ENCODE peak calls at places on chromosomes 16 and 17, in seven cellular contexts. O is GM23248, I is hepatocyte, W is PC-3, R is SK-N-SH, Z is OCI-LY7, U is HCT116. L is an unnamed sample.

GRCh38 chr17:2427910-2428309 is 27.1 kb upstream of the MNT start:
- DNase-seq in O (no peak), I (no peak), W (no peak), R (no peak), Z (no peak), U (no peak), L (no peak)

GRCh38 chr16:83538707-83539106 is 269.1 kb upstream of the HSBP1 start:
- DNase-seq in O (no peak), I (no peak), W (no peak), R (no peak), Z (no peak), U (no peak), L (no peak)

GRCh38 chr16:17379121-17379571 is 91.6 kb downstream of the XYLT1 start:
- DNase-seq in O (peak; percentile 70), I (peak; percentile 28), W (no peak), R (peak; percentile 52), Z (no peak), U (no peak), L (no peak)

GRCh38 chr17:28493467-28493866 is 12.7 kb upstream of the FOXN1 start:
- DNase-seq in O (peak; percentile 63), I (no peak), W (no peak), R (no peak), Z (no peak), U (no peak), L (no peak)

GRCh38 chr16:65406076-65406475 is 284.2 kb upstream of the CDH11 start:
- DNase-seq in O (no peak), I (no peak), W (no peak), R (peak; percentile 7), Z (no peak), U (no peak), L (no peak)

GRCh38 chr16:75764154-75764768 is 38.0 kb upstream of the CPHXL start:
- DNase-seq in O (peak; percentile 79), I (peak; percentile 79), W (peak; percentile 64), R (peak; percentile 74), Z (peak; percentile 88), U (peak; percentile 60), L (peak; percentile 41)

GRCh38 chr17:68658999-68659780 is 58.0 kb upstream of the FAM20A start:
- DNase-seq in O (no peak), I (no peak), W (no peak), R (no peak), Z (no peak), U (no peak), L (no peak)

GRCh38 chr17:32927724-32928526 is at the start of gene TMEM98:
- DNase-seq in O (peak; percentile 73), I (peak; percentile 82), W (peak; percentile 9), R (peak; percentile 89), Z (no peak), U (no peak), L (no peak)

GRCh38 chr17:68461122-68461539 is 3.8 kb upstream of the WIPI1 start:
- DNase-seq in O (no peak), I (no peak), W (no peak), R (no peak), Z (peak; percentile 85), U (no peak), L (no peak)

GRCh38 chr16:75555213-75555706 is 792 bp downstream of the TMEM231 start:
- DNase-seq in O (peak; percentile 95), I (peak; percentile 87), W (peak; percentile 88), R (peak; percentile 90), Z (peak; percentile 69), U (peak; percentile 86), L (peak; percentile 83)

GRCh38 chr17:1793447-1793806 is 31.6 kb downstream of the SERPINF1 start:
- DNase-seq in O (peak; percentile 25), I (no peak), W (no peak), R (no peak), Z (no peak), U (no peak), L (no peak)

GRCh38 chr16:34078697-34079096 is 619.3 kb downstream of the TP53TG3F start:
- DNase-seq in O (no peak), I (no peak), W (no peak), R (no peak), Z (no peak), U (no peak), L (no peak)
- H3K9me3 ChIP-seq in O (peaks cover 8% of the 10 kb centered on the region), I (peaks cover 11% of the 10 kb centered on the region), W (peaks cover 46% of the 10 kb centered on the region), R (peaks cover 9% of the 10 kb centered on the region), Z (peaks cover 54% of the 10 kb centered on the region), U (peaks cover 70% of the 10 kb centered on the region), L (peaks cover 81% of the 10 kb centered on the region)

GRCh38 chr16:27689711-27690110 is 139.8 kb downstream of the KATNIP start:
- DNase-seq in O (peak; percentile 21), I (no peak), W (no peak), R (no peak), Z (no peak), U (no peak), L (no peak)
- H3K4me3 ChIP-seq in O (no peak overlapping the region), I (no peak overlapping the region), W (no peak overlapping the region), R (no peak overlapping the region), Z (no peak overlapping the region), U (no peak overlapping the region), L (no peak overlapping the region)

GRCh38 chr16:20624205-20624604 is 48.0 kb upstream of the ACSM2B start:
- DNase-seq in O (no peak), I (no peak), W (no peak), R (no peak), Z (no peak), U (no peak), L (no peak)

GRCh38 chr16:20622498-20622870 is 46.3 kb upstream of the ACSM2B start:
- DNase-seq in O (no peak), I (no peak), W (no peak), R (no peak), Z (no peak), U (no peak), L (no peak)

GRCh38 chr16:20626971-20627370 is 50.8 kb upstream of the ACSM2B start:
- DNase-seq in O (no peak), I (no peak), W (no peak), R (no peak), Z (no peak), U (no peak), L (no peak)

GRCh38 chr16:20628213-20628612 is 52.0 kb upstream of the ACSM2B start:
- DNase-seq in O (no peak), I (no peak), W (no peak), R (no peak), Z (no peak), U (no peak), L (no peak)

DNA sequence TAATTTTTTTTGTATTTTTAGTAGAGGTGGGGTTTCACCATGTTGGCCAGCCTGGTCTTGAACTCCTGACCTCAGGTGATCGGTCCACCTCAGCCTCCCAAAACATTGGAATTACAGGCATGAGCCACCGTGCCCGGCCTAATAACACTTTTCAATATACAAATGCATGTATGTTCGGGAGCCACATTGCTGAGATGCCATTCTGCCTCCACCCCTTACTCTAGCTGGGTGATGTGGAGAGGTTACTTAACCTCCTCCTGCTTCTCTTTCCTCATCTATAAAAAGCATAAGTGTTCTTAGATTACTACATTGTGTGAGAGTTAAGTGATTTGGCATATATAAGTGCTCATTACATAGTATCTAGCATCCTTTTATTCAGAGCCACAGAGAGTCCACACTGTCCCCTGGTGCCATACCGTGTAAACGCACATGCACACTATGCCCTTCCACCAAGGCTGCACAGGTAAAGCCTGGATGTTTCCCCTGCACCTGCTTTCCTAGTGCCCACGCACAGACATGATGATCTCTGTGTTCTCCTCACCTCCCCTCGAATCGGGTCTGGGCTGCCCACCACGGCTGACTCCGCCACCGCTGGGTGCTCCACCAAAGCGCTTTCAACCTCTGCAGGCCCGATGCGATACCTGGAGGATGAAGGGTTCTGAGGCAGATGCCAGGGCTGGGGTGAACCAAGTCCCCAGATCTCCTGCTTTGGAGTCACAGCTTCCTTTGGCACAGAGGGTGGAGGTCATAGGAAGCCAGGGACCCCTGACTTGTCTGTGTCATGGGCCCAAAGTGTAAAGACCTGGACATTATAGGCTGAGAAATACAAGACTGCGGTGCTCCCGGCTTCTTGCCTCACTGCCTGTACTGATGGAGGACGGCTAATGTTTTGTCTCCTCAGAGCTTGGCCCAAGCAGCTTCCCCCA is 49.0 kb upstream of the ACSM2B start:
- DNase-seq in O (no peak), I (no peak), W (no peak), R (no peak), Z (no peak), U (no peak), L (no peak)
- H3K9me2 ChIP-seq in O (no peaks in the 10 kb centered on the region), I (no peaks in the 10 kb centered on the region), W (no peaks in the 10 kb centered on the region), R (no peaks in the 10 kb centered on the region), Z (no peaks in the 10 kb centered on the region), U (no peaks in the 10 kb centered on the region), L (no peaks in the 10 kb centered on the region)

GRCh38 chr17:72117470-72117747 is 3.4 kb upstream of the SOX9 start:
- DNase-seq in O (no peak), I (no peak), W (no peak), R (no peak), Z (no peak), U (no peak), L (no peak)

GRCh38 chr17:72116692-72117469 is 3.9 kb upstream of the SOX9 start:
- DNase-seq in O (no peak), I (peak; percentile 39), W (no peak), R (no peak), Z (no peak), U (no peak), L (no peak)

GRCh38 chr17:72119280-72119962 is 1.4 kb upstream of the SOX9 start:
- DNase-seq in O (no peak), I (no peak), W (no peak), R (no peak), Z (no peak), U (no peak), L (no peak)

GRCh38 chr17:72118588-72119279 is 2.1 kb upstream of the SOX9 start:
- DNase-seq in O (peak; percentile 85), I (peak; percentile 88), W (peak; percentile 88), R (peak; percentile 83), Z (peak; percentile 54), U (peak; percentile 58), L (peak; percentile 81)

DNA sequence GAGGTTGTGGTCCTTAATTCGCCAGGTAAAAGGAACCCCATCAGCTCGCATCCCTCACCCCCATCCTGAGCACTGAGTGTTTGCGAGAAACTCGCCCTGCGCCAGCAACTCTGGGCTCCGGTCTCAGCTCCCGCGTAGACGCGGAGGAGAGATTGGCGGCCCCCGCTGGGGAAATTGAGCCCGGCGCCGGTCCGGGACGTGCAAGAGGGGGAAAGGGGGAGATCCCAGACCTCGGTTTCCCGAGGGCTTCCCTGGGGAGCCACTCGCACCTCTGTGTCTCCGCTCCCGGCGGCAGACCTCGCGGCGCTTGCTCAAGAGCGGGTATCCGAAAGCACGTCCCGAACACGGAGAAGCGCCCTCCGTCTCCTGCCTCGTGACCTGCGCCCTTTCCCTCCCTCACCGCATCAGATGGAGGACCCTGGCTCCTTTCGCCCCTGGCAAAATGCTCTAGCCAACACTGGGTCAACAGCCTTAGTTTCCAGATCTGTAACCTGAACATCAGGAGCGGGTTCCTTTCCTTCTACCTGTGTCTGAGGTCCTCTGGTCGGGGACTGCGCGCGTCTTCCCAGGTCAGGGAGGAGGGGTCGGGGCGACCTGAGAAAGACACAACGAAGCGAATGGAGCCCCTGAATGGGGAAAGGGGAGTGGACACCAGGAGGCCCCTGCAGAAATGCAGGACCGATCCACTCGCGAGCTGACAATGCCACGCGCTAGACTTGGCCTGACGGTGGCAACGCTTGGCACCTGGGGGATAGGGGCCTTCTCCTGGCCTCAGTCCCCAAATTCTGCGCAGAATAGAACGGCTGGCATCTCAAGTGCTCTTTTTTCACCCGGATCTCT is 2.9 kb upstream of the SOX9 start:
- DNase-seq in O (peak; percentile 58), I (no peak), W (no peak), R (peak; percentile 41), Z (no peak), U (no peak), L (peak; percentile 30)
- H3K9me3 ChIP-seq in O (no peaks in the 10 kb centered on the region), I (no peaks in the 10 kb centered on the region), W (no peaks in the 10 kb centered on the region), R (no peaks in the 10 kb centered on the region), Z (no peaks in the 10 kb centered on the region), U (no peaks in the 10 kb centered on the region), L (peaks cover 4% of the 10 kb centered on the region)

GRCh38 chr17:42458497-42459255 is at the start of gene ATP6V0A1:
- DNase-seq in O (peak; percentile 93), I (peak; percentile 95), W (no peak), R (peak; percentile 98), Z (peak; percentile 91), U (peak; percentile 75), L (peak; percentile 64)
- H3K4me3 ChIP-seq in O (peak within 1 kb of the TSS; percentile 87), I (peak within 1 kb of the TSS; percentile 80), W (no peak within 1 kb of the TSS), R (peak within 1 kb of the TSS; percentile 72), Z (peak within 1 kb of the TSS; percentile 84), U (peak within 1 kb of the TSS; percentile 99), L (peak within 1 kb of the TSS; percentile 77)